ENCODE peak calls at places on chromosome 10, in seven cellular contexts. O is left ventricle myocardium superior, J is RWPE2, E is suprapubic skin, P is activated T-cell treated with anti-CD3 and anti-CD28 coated beads for 1 hour, L is GF-D8, T is T-helper 1 cell. M is an unnamed sample.

GRCh38 chr10:5538446-5538845 is 13.7 kb downstream of the CALML3 start:
- DNase-seq in O (no peak), E (peak; percentile 50), L (no peak), J (peak; percentile 55), P (no peak), T (no peak), M (no peak)

GRCh38 chr10:74008212-74008731 is 10.4 kb downstream of the VCL start:
- DNase-seq in J (no peak), P (no peak), O (no peak), L (no peak), E (no peak), T (no peak), M (no peak)

GRCh38 chr10:16186564-16186963 is 250.2 kb upstream of the PTER start:
- DNase-seq in J (no peak), L (no peak), T (no peak), E (no peak), O (no peak), P (no peak), M (no peak)

GRCh38 chr10:44965651-44966097 is 6.1 kb downstream of the RASSF4 start:
- DNase-seq in J (no peak), T (no peak), L (no peak), O (peak; percentile 60), P (no peak), E (peak; percentile 52), M (no peak)

GRCh38 chr10:13001041-13001886 is at the start of gene CCDC3:
- DNase-seq in O (peak; percentile 40), E (peak; percentile 59), P (no peak), T (no peak), L (no peak), J (no peak), M (no peak)

GRCh38 chr10:22690614-22691431 is 23.6 kb downstream of the PIP4K2A start:
- DNase-seq in J (no peak), O (no peak), E (no peak), T (no peak), P (no peak), L (no peak), M (no peak)

GRCh38 chr10:118850418-118851061 is 95.8 kb upstream of the CACUL1 start:
- DNase-seq in P (peak; percentile 57), O (peak; percentile 80), E (no peak), L (peak; percentile 35), J (no peak), T (peak; percentile 62), M (peak; percentile 36)

GRCh38 chr10:47287805-47288204 is 12.2 kb upstream of the GDF10 start:
- DNase-seq in E (no peak), L (no peak), J (no peak), O (no peak), T (no peak), P (no peak), M (no peak)

GRCh38 chr10:101489355-101489754 is 98.7 kb downstream of the POLL start:
- DNase-seq in J (no peak), E (no peak), P (no peak), L (peak; percentile 7), T (no peak), O (no peak), M (no peak)

GRCh38 chr10:120963587-120964220 is 112.5 kb downstream of the WDR11 start:
- DNase-seq in P (no peak), O (no peak), L (no peak), E (no peak), J (no peak), T (no peak), M (no peak)

GRCh38 chr10:99621454-99622246 is 1.4 kb upstream of the SLC25A28 start:
- DNase-seq in T (no peak), P (no peak), J (peak; percentile 87), O (no peak), L (peak; percentile 69), E (no peak), M (no peak)

GRCh38 chr10:70465832-70466231 is 12.7 kb upstream of the PALD1 start:
- DNase-seq in L (no peak), E (no peak), T (no peak), P (no peak), O (no peak), J (no peak), M (no peak)

GRCh38 chr10:32084484-32084883 is 28.3 kb upstream of the KIF5B start:
- DNase-seq in L (no peak), J (no peak), T (no peak), E (no peak), O (no peak), P (no peak), M (no peak)

GRCh38 chr10:99859585-99859984 is 77.1 kb downstream of the ABCC2 start:
- DNase-seq in T (no peak), L (no peak), J (no peak), E (no peak), P (no peak), O (no peak), M (no peak)

GRCh38 chr10:32350811-32351342 is 3.9 kb upstream of the EPC1 start:
- DNase-seq in P (no peak), O (no peak), L (no peak), J (no peak), T (no peak), E (no peak), M (no peak)

GRCh38 chr10:80662429-80663211 is 124.9 kb downstream of the SH2D4B start:
- DNase-seq in O (peak; percentile 87), P (peak; percentile 62), E (peak; percentile 89), L (peak; percentile 2), T (peak; percentile 37), J (no peak), M (peak; percentile 67)

GRCh38 chr10:132687893-132688579 is 97.9 kb downstream of the NKX6-2 start:
- DNase-seq in T (no peak), O (peak; percentile 9), P (no peak), J (peak; percentile 30), E (peak; percentile 46), L (no peak), M (no peak)

GRCh38 chr10:35089641-35090161 is 440 bp downstream of the CUL2 start:
- DNase-seq in J (no peak), L (no peak), E (no peak), P (no peak), O (no peak), T (peak; percentile 30), M (peak; percentile 1)

GRCh38 chr10:124849111-124849773 is 47.6 kb downstream of the ABRAXAS2 start:
- DNase-seq in J (no peak), P (no peak), L (no peak), T (no peak), O (no peak), E (no peak), M (no peak)

GRCh38 chr10:55629792-55630490 is 731.1 kb downstream of the ZWINT start:
- DNase-seq in T (peak; percentile 1), O (no peak), J (peak; percentile 45), L (no peak), P (no peak), E (peak; percentile 59), M (no peak)

GRCh38 chr10:63866747-63867140 is 345.5 kb downstream of the REEP3 start:
- DNase-seq in T (no peak), L (no peak), E (no peak), J (no peak), O (no peak), P (no peak), M (no peak)

GRCh38 chr10:49300140-49300974 is 1.4 kb downstream of the C10orf71 start:
- DNase-seq in E (no peak), P (no peak), T (no peak), L (no peak), O (peak; percentile 72), J (no peak), M (no peak)

GRCh38 chr10:8227246-8227645 is 172.8 kb downstream of the GATA3 start:
- DNase-seq in O (no peak), E (no peak), J (no peak), T (no peak), L (no peak), P (no peak), M (no peak)

GRCh38 chr10:110960333-110960712 is 40.9 kb downstream of the SHOC2 start:
- DNase-seq in J (no peak), O (no peak), P (no peak), E (no peak), L (no peak), T (no peak), M (no peak)

GRCh38 chr10:56771343-56771742 is 410.3 kb upstream of the ZWINT start:
- DNase-seq in O (no peak), T (no peak), J (no peak), P (no peak), E (no peak), L (no peak), M (no peak)

GRCh38 chr10:78319371-78319770 is 285.7 kb downstream of the RPS24 start:
- DNase-seq in E (no peak), O (no peak), L (no peak), J (no peak), P (no peak), T (no peak), M (no peak)

GRCh38 chr10:132790934-132791829 is 5.2 kb upstream of the NKX6-2 start:
- DNase-seq in J (no peak), L (no peak), O (no peak), P (no peak), T (no peak), E (no peak), M (no peak)

GRCh38 chr10:57249615-57250281 is 888.7 kb upstream of the ZWINT start:
- DNase-seq in P (no peak), L (no peak), E (no peak), O (peak; percentile 22), T (no peak), J (no peak), M (no peak)

GRCh38 chr10:78336402-78336791 is 302.7 kb downstream of the RPS24 start:
- DNase-seq in E (no peak), L (no peak), P (no peak), J (peak; percentile 20), T (no peak), O (no peak), M (no peak)

GRCh38 chr10:12603766-12604470 is 254.6 kb downstream of the CAMK1D start:
- DNase-seq in P (no peak), T (no peak), O (no peak), E (no peak), L (no peak), J (no peak), M (no peak)

GRCh38 chr10:52597189-52597863 is 175.3 kb downstream of the MBL2 start:
- DNase-seq in L (no peak), T (no peak), P (no peak), J (no peak), E (no peak), O (no peak), M (no peak)

GRCh38 chr10:112951349-112952281 is 1.6 kb downstream of the TCF7L2 start:
- DNase-seq in J (no peak), O (peak; percentile 65), P (peak; percentile 12), T (no peak), E (peak; percentile 76), L (peak; percentile 14), M (peak; percentile 47)

GRCh38 chr10:31759124-31759798 is 169.4 kb downstream of the ARHGAP12 start:
- DNase-seq in L (no peak), E (peak; percentile 86), T (peak; percentile 25), P (peak; percentile 35), J (no peak), O (peak; percentile 58), M (peak; percentile 25)

GRCh38 chr10:69959911-69960310 is 92.7 kb upstream of the MACROH2A2 start:
- DNase-seq in T (no peak), J (no peak), O (no peak), E (no peak), L (peak; percentile 50), P (no peak), M (no peak)

GRCh38 chr10:57983226-57983870 is 284.3 kb downstream of the IPMK start:
- DNase-seq in T (no peak), E (no peak), L (no peak), J (no peak), P (no peak), O (no peak), M (no peak)

GRCh38 chr10:30488319-30488718 is 54.3 kb downstream of the MAP3K8 start:
- DNase-seq in L (peak; percentile 74), P (no peak), O (no peak), T (no peak), J (no peak), E (no peak), M (no peak)

GRCh38 chr10:102615361-102615760 is 28.9 kb upstream of the TRIM8 start:
- DNase-seq in P (no peak), T (no peak), J (no peak), O (no peak), E (no peak), L (no peak), M (no peak)